ENCODE peak calls at places on chromosomes 11 and 22, in six cellular contexts. M is activated CD8-positive, alpha-beta T cell treated with anti-CD3 and anti-CD28 coated beads for 36 hours; P is RWPE1; V is lower leg skin; L is colonic mucosa; E is heart right ventricle. A is an unnamed sample.
A peak's percentile ranks its signal among the peaks of the same experiment; 100 is the strongest.

GRCh38 chr11:114774599-114775365 is 96.5 kb downstream of the NXPE2 start:
- DNase-seq in E (peak; percentile 46), L (peak; percentile 56), P (no peak), V (no peak), M (peak; percentile 25), A (peak; percentile 33)

GRCh38 chr11:87347860-87348259 is 310.1 kb downstream of the TMEM135 start:
- DNase-seq in E (no peak), M (no peak), V (no peak), P (no peak), L (no peak), A (no peak)

GRCh38 chr22:46576556-46577351 is 39.3 kb upstream of the CELSR1 start:
- DNase-seq in V (no peak), P (peak; percentile 40), E (no peak), L (no peak), M (peak; percentile 59), A (peak; percentile 89)

GRCh38 chr11:82556210-82556609 is 177.5 kb downstream of the FAM181B start:
- DNase-seq in M (no peak), E (no peak), L (no peak), P (no peak), V (no peak), A (no peak)

GRCh38 chr11:1027483-1028290 is 8.8 kb downstream of the MUC6 start:
- DNase-seq in L (no peak), V (no peak), M (no peak), E (no peak), P (no peak), A (no peak)

GRCh38 chr11:114551060-114551459 is 8.6 kb downstream of the NXPE1 start:
- DNase-seq in V (no peak), L (no peak), P (no peak), E (no peak), M (no peak), A (no peak)

GRCh38 chr11:14643697-14644395 is at the start of gene PDE3B:
- DNase-seq in M (peak; percentile 87), L (peak; percentile 91), E (peak; percentile 77), V (peak; percentile 91), P (peak; percentile 44), A (peak; percentile 64)

GRCh38 chr11:34948721-34949120 is 32.3 kb downstream of the PDHX start:
- DNase-seq in M (no peak), E (no peak), L (no peak), P (no peak), V (no peak), A (no peak)

GRCh38 chr22:48182036-48182435 is 1419.6 kb downstream of the TBC1D22A start:
- DNase-seq in M (no peak), V (peak; percentile 49), P (no peak), E (no peak), L (no peak), A (no peak)

GRCh38 chr11:69887841-69888670 is 68.8 kb upstream of the FGF3 start:
- DNase-seq in L (no peak), P (no peak), M (no peak), E (no peak), V (no peak), A (no peak)

GRCh38 chr11:46141597-46141996 is 20.3 kb upstream of the PHF21A start:
- DNase-seq in L (no peak), M (no peak), E (no peak), V (no peak), P (no peak), A (no peak)

GRCh38 chr22:21621891-21622623 is 7.8 kb downstream of the YDJC start:
- DNase-seq in E (no peak), P (no peak), L (no peak), V (no peak), M (no peak), A (no peak)

GRCh38 chr11:120339394-120339890 is 3.2 kb downstream of the ARHGEF12 start:
- DNase-seq in V (no peak), M (no peak), P (no peak), E (peak; percentile 67), L (peak; percentile 69), A (no peak)

GRCh38 chr11:124463990-124464389 is 18.5 kb upstream of the OR8B8 start:
- DNase-seq in L (no peak), M (no peak), P (no peak), V (no peak), E (no peak), A (no peak)

GRCh38 chr22:35148381-35148780 is 82.4 kb downstream of the ISX start:
- DNase-seq in E (no peak), L (no peak), V (no peak), M (no peak), P (no peak), A (no peak)

GRCh38 chr11:60938500-60938899 is 13.5 kb downstream of the SLC15A3 start:
- DNase-seq in E (no peak), M (no peak), L (no peak), V (peak; percentile 70), P (no peak), A (no peak)

GRCh38 chr11:2365571-2366210 is 11.4 kb upstream of the CD81 start:
- DNase-seq in P (no peak), M (no peak), L (no peak), V (no peak), E (no peak), A (no peak)

GRCh38 chr22:22569218-22569617 is 10.2 kb upstream of the PRAME start:
- DNase-seq in V (no peak), M (no peak), E (no peak), P (no peak), L (no peak), A (no peak)

GRCh38 chr22:27212617-27213177 is 555.3 kb downstream of the MIAT start:
- DNase-seq in P (no peak), E (peak; percentile 80), M (peak; percentile 10), L (peak; percentile 75), V (peak; percentile 91), A (no peak)

GRCh38 chr22:29208879-29209623 is 3.4 kb downstream of the EMID1 start:
- DNase-seq in L (no peak), P (no peak), M (no peak), E (no peak), V (no peak), A (no peak)

GRCh38 chr11:72293391-72293790 is 49.4 kb upstream of the PHOX2A start:
- DNase-seq in L (no peak), E (no peak), P (no peak), V (peak; percentile 72), M (no peak), A (no peak)

GRCh38 chr22:30578481-30578880 is 4.0 kb upstream of the GAL3ST1 start:
- DNase-seq in V (no peak), P (no peak), L (no peak), E (no peak), M (no peak), A (no peak)

GRCh38 chr11:90197377-90197776 is 25.5 kb downstream of the CHORDC1 start:
- DNase-seq in P (no peak), M (no peak), V (no peak), L (no peak), E (no peak), A (no peak)

DNA sequence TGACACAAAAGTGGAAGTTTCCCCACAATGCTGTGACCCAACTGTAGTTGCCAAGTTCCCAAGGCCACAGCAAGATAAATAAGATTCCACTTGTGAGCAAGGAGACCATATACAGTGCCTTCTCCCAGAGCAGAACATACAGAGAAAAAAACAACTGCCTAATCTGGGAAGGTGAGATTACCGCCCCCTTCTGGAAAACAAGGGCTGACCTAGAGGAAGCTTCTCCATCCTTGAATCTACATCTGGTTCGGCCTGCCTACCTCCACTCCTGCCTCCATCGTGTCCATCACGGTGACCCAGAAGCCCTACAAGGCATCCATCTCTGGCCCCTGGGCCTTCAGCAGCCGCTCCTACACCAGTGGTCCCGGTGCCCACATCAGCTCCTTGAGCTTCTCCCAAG is 6.1 kb upstream of the RNASEH2C start:
- DNase-seq in V (no peak), L (no peak), M (no peak), E (no peak), P (no peak), A (no peak)
- TF ChIP-seq CTCF in V (no peak), L (no peak), M (no peak), E (no peak), P (no peak), A (peak; percentile 5)

GRCh38 chr11:19853016-19853415 is 140.4 kb downstream of the NAV2 start:
- DNase-seq in V (no peak), P (no peak), M (no peak), L (no peak), E (no peak), A (no peak)
- TF ChIP-seq CTCF in V (no peak), P (no peak), M (no peak), L (no peak), E (no peak), A (no peak)

DNA sequence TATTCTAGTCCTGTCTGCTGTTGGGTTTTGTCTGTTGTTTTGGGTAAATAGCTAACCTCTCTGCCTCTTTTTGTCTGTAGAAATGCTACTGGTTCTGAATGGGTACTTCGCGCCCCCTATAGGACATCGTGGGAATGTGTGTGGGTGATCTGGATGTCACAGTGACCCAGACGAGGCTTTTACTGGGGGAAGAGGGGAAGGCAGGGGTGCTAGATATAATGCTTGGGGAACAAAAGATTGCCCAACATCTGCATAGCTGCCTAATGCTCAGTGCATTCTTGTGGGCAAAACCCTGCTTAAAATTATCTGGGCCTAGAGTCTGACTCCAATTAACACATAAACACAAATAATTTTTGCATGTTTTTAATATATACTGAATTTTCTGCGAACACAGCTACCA is 57.7 kb downstream of the BMAL1 start:
- DNase-seq in M (peak; percentile 88), V (peak; percentile 91), L (peak; percentile 76), E (peak; percentile 54), P (peak; percentile 55), A (peak; percentile 70)
- TF ChIP-seq CTCF in M (peak; percentile 76), V (peak; percentile 33), L (peak; percentile 75), E (peak; percentile 84), P (peak; percentile 72), A (peak; percentile 84)

DNA sequence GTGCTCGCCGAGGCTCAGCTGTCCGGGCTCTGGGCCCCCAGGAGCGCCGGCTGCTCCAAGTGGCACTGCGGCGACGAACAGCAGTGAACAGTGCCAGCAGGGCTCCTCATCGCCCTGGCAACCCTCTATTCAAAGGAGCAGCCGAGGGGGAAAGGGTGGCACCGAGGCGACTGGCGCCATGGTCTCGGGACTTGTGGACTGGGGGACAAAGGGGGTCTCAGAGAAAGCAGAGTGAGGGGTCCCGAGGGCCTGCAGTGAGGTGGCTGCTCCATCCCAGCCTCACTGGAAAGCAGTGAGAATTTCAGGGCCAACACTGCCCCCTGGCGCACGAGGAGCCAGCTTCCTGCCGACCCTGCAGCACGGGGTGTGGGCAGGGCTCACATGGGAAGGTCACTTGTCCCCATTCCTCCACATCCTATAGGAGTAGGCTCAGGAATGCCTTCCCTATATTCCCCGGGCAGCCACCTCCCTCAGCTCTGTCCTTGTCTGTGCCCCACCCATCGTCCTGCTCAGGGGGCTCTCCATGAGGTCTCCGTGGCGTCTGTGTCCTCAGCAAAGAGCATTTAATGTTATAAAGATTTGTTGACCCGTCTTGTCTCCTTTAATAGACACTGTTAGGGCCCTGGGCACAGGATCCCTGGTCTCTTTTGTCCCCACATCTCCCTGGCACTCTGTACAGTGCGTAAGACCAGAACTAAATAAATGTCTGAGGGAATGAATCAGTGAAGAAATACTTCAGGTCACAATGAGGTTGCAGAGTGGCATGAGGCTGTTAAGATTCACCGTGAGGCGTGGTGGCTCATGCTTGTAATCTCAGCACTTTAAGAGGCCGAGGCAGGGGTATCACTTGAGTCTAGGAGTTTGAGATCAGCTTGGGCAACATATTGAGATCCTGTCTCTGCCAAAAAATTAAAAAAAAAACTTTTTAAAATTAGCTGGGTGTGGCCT is 26.4 kb downstream of the LRFN4 start:
- DNase-seq in M (peak; percentile 81), L (peak; percentile 83), V (no peak), E (no peak), P (no peak), A (peak; percentile 71)
- TF ChIP-seq CTCF in M (peak; percentile 83), L (peak; percentile 71), V (no peak), E (peak; percentile 56), P (peak; percentile 54), A (peak; percentile 80)